ENCODE peak calls at places on chromosomes 3 and 15, in seven cellular contexts. M is mesothelial cell of epicardium, Q is endothelial cell of umbilical vein, L is transverse colon, U is body of pancreas, C is Panc1, D is K562. W is an unnamed sample.

GRCh38 chr15:77983708-77984445 is 93.6 kb downstream of the TBC1D2B start:
- DNase-seq in U (no peak), D (no peak), L (no peak), Q (no peak), M (no peak), C (no peak), W (peak; percentile 66)

GRCh38 chr3:188106898-188107684 is 46.9 kb upstream of the LPP start:
- DNase-seq in U (no peak), L (no peak), M (no peak), C (no peak), D (no peak), Q (no peak), W (no peak)

GRCh38 chr15:74612677-74613076 is 3.0 kb upstream of the CLK3 start:
- DNase-seq in U (no peak), L (no peak), D (no peak), Q (no peak), C (no peak), M (no peak), W (no peak)

GRCh38 chr15:72970965-72971746 is 81.1 kb upstream of the NEO1 start:
- DNase-seq in Q (no peak), M (no peak), D (no peak), C (no peak), U (no peak), L (no peak), W (no peak)

GRCh38 chr15:58903232-58903631 is 30.2 kb downstream of the SLTM start:
- DNase-seq in D (no peak), U (no peak), Q (no peak), C (no peak), L (no peak), M (no peak), W (no peak)

GRCh38 chr15:79595995-79596622 is 164.0 kb downstream of the MINAR1 start:
- DNase-seq in M (no peak), D (peak; percentile 94), L (peak; percentile 47), U (peak; percentile 54), C (peak; percentile 77), Q (peak; percentile 64), W (no peak)

GRCh38 chr3:38404286-38404685 is 49.4 kb upstream of the ACVR2B start:
- DNase-seq in Q (no peak), U (no peak), L (peak; percentile 26), M (no peak), D (no peak), C (no peak), W (no peak)

GRCh38 chr15:92819312-92820232 is 80.6 kb upstream of the CHD2 start:
- DNase-seq in D (peak; percentile 58), U (no peak), L (no peak), M (no peak), C (no peak), Q (peak; percentile 20), W (no peak)

GRCh38 chr15:72319360-72319984 is 485 bp downstream of the CELF6 start:
- DNase-seq in L (peak; percentile 58), C (no peak), U (peak; percentile 74), M (peak; percentile 88), D (peak; percentile 91), Q (peak; percentile 53), W (peak; percentile 86)

GRCh38 chr3:127688416-127689265 is 15.9 kb downstream of the ABTB1 start:
- DNase-seq in D (no peak), C (no peak), Q (no peak), M (no peak), L (peak; percentile 20), U (peak; percentile 13), W (no peak)

GRCh38 chr3:195907730-195908438 is 467 bp downstream of the TNK2 start:
- DNase-seq in C (no peak), L (peak; percentile 71), M (no peak), U (peak; percentile 33), D (peak; percentile 54), Q (no peak), W (no peak)

GRCh38 chr3:186361612-186362408 is at the start of gene DGKG:
- DNase-seq in L (peak; percentile 49), Q (no peak), U (peak; percentile 59), C (no peak), D (no peak), M (no peak), W (no peak)

GRCh38 chr3:43732747-43733425 is 42.1 kb downstream of the ABHD5 start:
- DNase-seq in D (no peak), C (no peak), M (no peak), Q (no peak), L (no peak), U (no peak), W (no peak)

DNA sequence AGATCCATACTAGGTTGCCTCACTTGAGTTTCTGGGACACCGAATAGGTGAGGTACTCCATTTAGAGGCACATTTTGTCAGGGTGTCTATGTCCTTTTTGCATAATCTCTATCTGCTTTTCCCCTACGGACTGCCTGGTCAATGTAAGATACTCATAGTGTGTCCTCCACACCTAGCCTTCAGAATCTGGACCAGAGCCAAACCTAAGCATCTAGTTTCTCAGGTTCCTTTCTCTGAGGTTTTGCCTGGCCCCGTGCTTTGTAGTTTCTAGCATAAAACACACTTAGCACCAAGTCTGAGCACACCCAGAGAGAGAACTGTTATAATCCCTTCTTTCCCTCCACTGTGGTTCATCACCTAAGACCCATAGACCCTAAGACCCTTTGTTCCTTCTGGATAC is 105.9 kb upstream of the MLF1 start:
- DNase-seq in Q (no peak), M (no peak), C (no peak), U (no peak), L (no peak), D (no peak), W (no peak)
- TF ChIP-seq CTCF in Q (no peak), M (no peak), C (no peak), U (no peak), L (no peak), D (no peak), W (no peak)

GRCh38 chr3:9116351-9116750 is 133.1 kb downstream of the SRGAP3 start:
- DNase-seq in D (no peak), U (no peak), C (no peak), L (no peak), Q (no peak), M (no peak), W (no peak)
- TF ChIP-seq CTCF in D (no peak), U (no peak), C (no peak), L (no peak), Q (no peak), M (no peak), W (no peak)

DNA sequence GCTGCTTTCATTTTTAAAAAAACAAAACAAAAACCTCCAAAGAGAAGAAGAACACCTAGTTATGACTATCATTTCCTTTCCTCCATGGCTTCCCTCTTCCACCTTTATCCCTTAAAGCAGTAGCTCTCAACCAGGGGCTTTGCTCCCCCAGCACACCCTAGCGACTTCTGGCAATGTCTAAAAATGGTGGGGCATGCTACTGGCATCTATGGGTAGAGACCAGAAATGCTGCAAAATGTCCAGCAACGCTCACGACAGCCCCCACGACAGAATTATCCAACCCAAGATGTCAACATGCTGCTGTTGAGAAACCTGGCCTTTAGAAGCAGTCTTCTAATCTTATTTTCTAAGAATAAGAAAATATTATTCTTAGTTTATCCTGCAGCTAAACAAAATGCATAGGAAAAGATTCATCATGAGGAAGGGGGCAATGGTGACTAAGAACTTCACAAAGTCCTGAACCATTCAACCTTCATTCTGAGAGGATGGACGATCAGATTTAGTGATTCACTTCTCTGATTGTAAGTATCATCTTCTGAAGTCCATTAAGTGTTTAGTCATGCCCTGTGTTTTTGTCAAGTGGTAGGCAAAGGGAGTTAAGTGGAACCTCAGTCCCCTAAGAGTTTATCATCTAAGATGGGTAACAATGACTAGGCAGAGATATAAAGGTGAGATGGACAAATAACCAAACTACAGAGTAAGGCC is 81.7 kb downstream of the CCNL1 start:
- DNase-seq in U (no peak), Q (no peak), L (no peak), D (no peak), M (no peak), C (no peak), W (no peak)
- TF ChIP-seq CTCF in U (no peak), Q (no peak), L (no peak), D (no peak), M (no peak), C (peak; percentile 14), W (no peak)

GRCh38 chr3:151067158-151067557 is 18.3 kb upstream of the MED12L start:
- DNase-seq in U (no peak), C (no peak), L (no peak), D (no peak), Q (no peak), M (no peak), W (no peak)
- TF ChIP-seq CTCF in U (no peak), C (peak; percentile 82), L (no peak), D (peak; percentile 35), Q (no peak), M (no peak), W (peak; percentile 24)

GRCh38 chr3:104604326-104605010 is 762.2 kb upstream of the ALCAM start:
- DNase-seq in L (no peak), Q (peak; percentile 73), D (no peak), U (no peak), C (no peak), M (no peak), W (no peak)
- TF ChIP-seq CTCF in L (no peak), Q (peak; percentile 25), D (no peak), U (peak; percentile 30), C (peak; percentile 14), M (no peak), W (peak; percentile 53)

GRCh38 chr15:64740361-64741170 is 34.8 kb downstream of the RBPMS2 start:
- DNase-seq in L (peak; percentile 74), D (peak; percentile 44), Q (no peak), C (no peak), U (no peak), M (no peak), W (no peak)
- TF ChIP-seq CTCF in L (peak; percentile 9), D (peak; percentile 59), Q (no peak), C (no peak), U (no peak), M (no peak), W (no peak)

GRCh38 chr3:42398080-42398479 is 12.3 kb downstream of the LYZL4 start:
- DNase-seq in U (no peak), D (no peak), Q (no peak), M (no peak), C (no peak), L (no peak), W (no peak)
- TF ChIP-seq CTCF in U (no peak), D (no peak), Q (no peak), M (no peak), C (no peak), L (no peak), W (no peak)

DNA sequence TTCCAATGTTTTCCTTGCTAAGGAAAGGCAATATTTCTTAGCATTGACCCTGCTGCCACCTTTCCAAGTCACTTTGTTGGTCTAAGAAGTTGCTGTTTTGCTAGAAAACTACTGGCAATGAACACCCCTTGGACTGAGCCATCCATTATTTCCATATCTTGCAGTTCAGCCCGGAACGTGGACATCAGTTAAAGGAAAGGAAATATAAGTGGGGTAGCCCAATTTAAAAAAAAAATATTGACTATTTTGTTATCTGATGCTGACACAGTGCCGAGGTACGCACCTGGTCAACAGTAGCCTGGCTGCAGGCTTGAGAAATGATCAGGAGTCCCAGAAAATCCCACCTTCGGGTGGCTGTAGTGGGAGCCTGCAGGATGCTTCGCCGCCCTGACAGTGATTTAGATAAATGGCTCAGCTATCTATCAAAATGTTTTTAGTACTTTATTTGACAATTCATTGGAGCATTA is 1.4 kb downstream of the RARB start:
- DNase-seq in M (no peak), Q (peak; percentile 70), C (no peak), L (no peak), D (no peak), U (no peak), W (no peak)
- TF ChIP-seq CTCF in M (no peak), Q (no peak), C (no peak), L (no peak), D (no peak), U (no peak), W (no peak)

W was measured in type B pancreatic cell.